ENCODE peak calls at places on chromosomes 4 and X, in five cellular contexts. S is GM12878, P is H1, L is NT2/D1, J is HepG2. C is an unnamed sample.

GRCh38 chr4:75895744-75896314 is 6.4 kb downstream of the PPEF2 start:
- DNase-seq in L (peak; percentile 30), J (peak; percentile 52), S (no peak), P (no peak), C (peak; percentile 58)

GRCh38 chr4:112910109-112910736 is 139.2 kb upstream of the ANK2 start:
- DNase-seq in S (no peak), P (no peak), L (no peak), J (no peak), C (peak; percentile 47)

GRCh38 chrX:109270580-109271484 is 211.1 kb downstream of the GUCY2F start:
- DNase-seq in P (no peak), L (no peak), S (peak; percentile 97), J (no peak), C (no peak)

GRCh38 chr4:175412744-175413143 is 399.3 kb downstream of the GPM6A start:
- DNase-seq in P (no peak), S (no peak), J (no peak), L (no peak), C (no peak)

GRCh38 chr4:179353791-179354190 is 1911.6 kb upstream of the AGA start:
- DNase-seq in L (no peak), P (no peak), S (no peak), J (no peak), C (no peak)

GRCh38 chr4:141905751-141906150 is 269.4 kb downstream of the IL15 start:
- DNase-seq in L (no peak), P (no peak), S (no peak), J (no peak), C (no peak)

GRCh38 chr4:175770555-175770954 is 41.5 kb downstream of the GPM6A start:
- DNase-seq in S (no peak), L (no peak), J (no peak), P (no peak), C (no peak)

GRCh38 chrX:67555578-67556203 is 11.9 kb downstream of the AR start:
- DNase-seq in L (no peak), J (peak; percentile 8), S (no peak), P (peak; percentile 46), C (peak; percentile 48)

GRCh38 chr4:150518559-150518958 is 63.4 kb upstream of the MAB21L2 start:
- DNase-seq in J (no peak), S (no peak), P (no peak), L (no peak), C (no peak)

GRCh38 chr4:16226816-16227461 is 668 bp upstream of the TAPT1 start:
- DNase-seq in L (no peak), P (peak; percentile 72), S (no peak), J (peak; percentile 35), C (peak; percentile 48)

GRCh38 chrX:136780738-136781137 is at the start of gene ARHGEF6:
- DNase-seq in J (no peak), S (no peak), L (no peak), P (no peak), C (no peak)

GRCh38 chrX:8738588-8739189 is 6.8 kb upstream of the ANOS1 start:
- DNase-seq in J (peak; percentile 11), S (no peak), P (no peak), L (no peak), C (no peak)

GRCh38 chr4:41058426-41058825 is 155.9 kb downstream of the APBB2 start:
- DNase-seq in L (no peak), S (no peak), J (no peak), P (no peak), C (no peak)

GRCh38 chr4:80781436-80781835 is 249.1 kb upstream of the BMP3 start:
- DNase-seq in J (no peak), L (no peak), P (no peak), S (no peak), C (no peak)

GRCh38 chr4:10115271-10115656 is 1.3 kb downstream of the WDR1 start:
- DNase-seq in S (no peak), L (no peak), J (peak; percentile 82), P (peak; percentile 38), C (no peak)

GRCh38 chr4:795726-796119 is 30.2 kb downstream of the CPLX1 start:
- DNase-seq in J (no peak), L (no peak), S (no peak), P (no peak), C (no peak)

GRCh38 chrX:39152106-39152649 is 350.9 kb downstream of the MID1IP1 start:
- DNase-seq in J (no peak), S (no peak), P (peak; percentile 85), L (peak; percentile 28), C (peak; percentile 74)

GRCh38 chr4:157314906-157315305 is 94.4 kb downstream of the GRIA2 start:
- DNase-seq in L (no peak), J (no peak), S (no peak), P (no peak), C (no peak)

GRCh38 chrX:69493193-69493592 is 10.9 kb upstream of the NALF2 start:
- DNase-seq in P (peak; percentile 72), L (peak; percentile 39), S (no peak), J (peak; percentile 44), C (peak; percentile 61)

GRCh38 chrX:103249805-103250204 is 5.2 kb downstream of the TCEAL8 start:
- DNase-seq in S (no peak), P (no peak), J (no peak), L (no peak), C (no peak)

GRCh38 chr4:118981171-118981838 is 92.7 kb downstream of the SYNPO2 start:
- DNase-seq in L (no peak), J (no peak), P (no peak), S (no peak), C (no peak)

GRCh38 chrX:135985974-135986312 is 708 bp downstream of the SLC9A6 start:
- DNase-seq in S (no peak), J (no peak), P (no peak), L (no peak), C (no peak)

GRCh38 chr4:1277667-1278335 is 11.9 kb upstream of the MAEA start:
- DNase-seq in S (no peak), P (no peak), J (no peak), L (no peak), C (no peak)

DNA sequence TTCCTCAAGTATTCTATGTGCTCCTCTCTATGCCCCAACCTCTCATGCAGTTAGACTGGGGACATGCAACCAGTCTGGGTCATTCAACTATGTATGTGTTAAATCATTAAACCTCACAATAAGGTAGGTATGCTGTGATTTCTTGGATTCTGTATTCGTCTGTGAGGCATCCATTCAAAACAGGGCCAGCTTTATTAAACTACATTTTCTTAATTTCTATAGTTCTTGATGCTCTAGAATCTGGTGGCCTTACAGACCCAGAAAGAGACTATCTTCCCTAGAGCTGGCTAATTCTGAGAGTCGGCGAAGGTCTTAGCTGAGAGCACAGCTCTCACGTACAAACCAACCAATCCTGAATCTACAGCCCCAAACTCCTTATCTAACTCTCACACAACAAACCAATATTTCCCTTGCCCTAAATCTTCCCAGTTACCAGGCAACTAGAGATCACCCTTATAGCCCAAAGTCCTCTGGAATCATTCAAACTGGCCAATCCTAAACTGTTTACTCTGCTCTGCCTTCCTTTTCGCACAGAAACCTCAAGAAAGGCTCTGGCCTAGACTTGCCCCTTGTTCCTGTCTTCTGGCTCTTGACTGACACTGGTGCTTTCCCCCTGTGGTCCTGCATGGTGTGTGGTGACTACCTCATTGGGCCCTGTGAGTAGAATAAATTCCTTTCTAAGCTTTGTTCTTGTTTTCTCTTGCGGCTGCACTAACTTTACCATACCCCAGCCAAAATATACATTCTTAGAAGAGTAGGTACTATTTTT is 203.5 kb upstream of the TET2 start:
- DNase-seq in S (peak; percentile 55), P (no peak), J (no peak), L (no peak), C (no peak)
- TF ChIP-seq SUZ12 in S (no peak), P (no peak), J (no peak), L (no peak), C (no peak)

GRCh38 chr4:57136281-57136680 is 26.1 kb upstream of the IGFBP7 start:
- DNase-seq in J (no peak), P (no peak), S (no peak), L (no peak), C (no peak)
- TF ChIP-seq SUZ12 in J (no peak), P (no peak), S (no peak), L (no peak), C (no peak)

GRCh38 chrX:110806145-110806544 is 10.5 kb upstream of the CHRDL1 start:
- DNase-seq in L (no peak), J (no peak), S (no peak), P (no peak), C (no peak)

DNA sequence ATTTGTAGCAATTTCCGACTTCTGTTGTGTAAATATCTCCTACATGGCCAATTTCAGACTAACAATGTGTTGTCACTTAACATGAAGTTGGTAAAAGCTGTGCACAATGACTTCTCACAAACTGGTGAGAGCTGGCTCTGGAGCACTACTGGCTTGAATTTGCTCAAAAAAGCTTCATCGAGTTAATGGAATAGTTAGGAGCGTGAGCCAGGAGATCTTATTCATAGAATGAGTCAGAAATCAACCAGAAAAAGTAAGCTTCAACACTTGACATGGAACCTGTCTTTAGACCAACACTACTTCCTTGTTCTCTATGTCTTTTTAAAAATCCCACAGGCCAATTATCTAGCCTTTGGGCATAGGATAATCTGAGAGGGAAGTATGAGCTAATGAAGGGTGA is 7.9 kb upstream of the CHRDL1 start:
- DNase-seq in S (no peak), J (no peak), L (no peak), P (no peak), C (no peak)
- TF ChIP-seq SUZ12 in S (no peak), J (no peak), L (no peak), P (no peak), C (no peak)

DNA sequence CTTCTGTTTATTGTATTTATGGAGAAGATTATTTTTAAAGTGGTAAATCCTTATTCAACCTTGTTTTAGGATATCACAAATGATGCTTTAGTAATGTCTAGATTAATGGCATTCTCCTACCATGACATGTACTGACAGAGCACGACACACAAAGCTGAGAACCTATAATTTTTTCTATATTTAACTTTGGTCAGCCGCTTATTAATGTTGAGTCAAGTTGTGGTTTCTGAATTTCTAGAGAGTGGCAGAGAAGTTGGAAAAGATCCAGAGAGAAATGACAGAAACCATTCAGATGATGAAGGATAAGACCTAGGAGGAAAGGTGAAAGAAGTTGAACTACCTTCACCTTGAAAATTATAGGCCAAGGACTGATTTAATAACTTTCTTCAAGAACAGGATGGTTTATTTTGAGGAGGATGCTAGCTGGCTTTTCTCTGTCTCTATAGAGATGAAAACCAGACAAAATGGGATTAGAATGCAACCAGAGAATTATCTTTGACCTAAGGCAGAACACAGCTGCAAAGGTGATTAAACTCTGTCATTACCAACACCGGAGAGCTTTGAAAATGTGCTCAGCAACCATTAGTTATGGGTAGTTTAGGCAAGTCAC is 62.6 kb upstream of the TSPAN5 start:
- DNase-seq in L (no peak), S (no peak), J (no peak), P (no peak), C (no peak)
- TF ChIP-seq SUZ12 in L (no peak), S (no peak), J (no peak), P (no peak), C (no peak)

DNA sequence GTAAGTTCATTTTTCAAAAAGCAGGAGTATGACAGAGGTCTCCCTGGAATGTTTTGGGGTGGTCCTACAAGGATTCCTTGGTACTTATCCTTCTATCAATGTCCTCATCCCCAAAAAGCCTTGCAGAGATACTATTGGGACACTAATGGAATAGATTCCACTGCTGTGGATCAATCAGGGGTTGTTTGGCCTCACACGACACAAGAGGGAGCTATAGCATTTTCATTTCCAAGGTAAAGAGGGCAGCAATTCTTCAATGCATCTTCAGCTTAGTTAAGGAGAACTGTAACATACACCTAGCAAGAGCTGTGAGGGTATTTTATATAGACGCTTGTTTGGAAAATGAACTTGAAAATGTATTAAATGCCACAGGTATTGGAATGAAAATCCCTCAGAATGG is 50.9 kb downstream of the USP26 start:
- DNase-seq in P (no peak), L (no peak), S (no peak), J (peak; percentile 2), C (peak; percentile 18)
- TF ChIP-seq SUZ12 in P (no peak), L (no peak), S (no peak), J (no peak), C (no peak)

GRCh38 chr4:186684220-186684619 is 39.4 kb downstream of the FAT1 start:
- DNase-seq in J (no peak), L (no peak), P (no peak), S (no peak), C (no peak)
- TF ChIP-seq SUZ12 in J (no peak), L (no peak), P (no peak), S (no peak), C (no peak)

C was measured in HEK293T.